ENCODE peak calls at places on chromosomes 6 and 20, in four cellular contexts. A is HepG2, L is GM12878, H is SK-N-SH. R is an unnamed sample.

GRCh38 chr20:54648421-54649142 is 173.2 kb downstream of the DOK5 start:
- DNase-seq in A (no peak), L (no peak), H (no peak), R (no peak)

GRCh38 chr20:35055445-35056276 is 36.9 kb downstream of the TRPC4AP start:
- DNase-seq in A (no peak), L (no peak), H (peak), R (no peak)

GRCh38 chr20:31587545-31588389 is 17.3 kb upstream of the ID1 start:
- DNase-seq in A (no peak), L (no peak), H (peak), R (peak)

GRCh38 chr20:58293453-58293852 is 16.1 kb upstream of the RAB22A start:
- DNase-seq in A (peak), L (no peak), H (peak), R (peak)

GRCh38 chr6:1027795-1028569 is 283.9 kb upstream of the FOXQ1 start:
- DNase-seq in A (no peak), L (no peak), H (no peak), R (no peak)

GRCh38 chr6:39361657-39362486 is 39.4 kb upstream of the KCNK16 start:
- DNase-seq in A (peak), L (no peak), H (peak), R (peak)

GRCh38 chr6:43247115-43247999 is 4.1 kb downstream of the TTBK1 start:
- DNase-seq in A (peak), L (no peak), H (peak), R (peak)

GRCh38 chr6:168956884-168957730 is 296.5 kb downstream of the THBS2 start:
- DNase-seq in A (peak), L (no peak), H (peak), R (peak)

GRCh38 chr6:125197795-125198269 is 44.3 kb downstream of the TPD52L1 start:
- DNase-seq in A (no peak), L (no peak), H (no peak), R (no peak)

GRCh38 chr6:20454201-20454824 is 52.6 kb downstream of the E2F3 start:
- DNase-seq in A (no peak), L (no peak), H (no peak), R (peak)

GRCh38 chr6:167056370-167056769 is 57.2 kb downstream of the CEP43 start:
- DNase-seq in A (no peak), L (peak), H (no peak), R (no peak)
- TF ChIP-seq NFIC in A (no peak), L (no peak), H (no peak), R (no peak)

GRCh38 chr6:165663283-165663735 is 268 bp upstream of the PDE10A start:
- DNase-seq in A (no peak), L (no peak), H (peak), R (no peak)
- TF ChIP-seq NFIC in A (no peak), L (no peak), H (no peak), R (no peak)

GRCh38 chr6:126876446-126876845 is 242.0 kb upstream of the RSPO3 start:
- DNase-seq in A (no peak), L (no peak), H (no peak), R (no peak)
- TF ChIP-seq NFIC in A (no peak), L (no peak), H (no peak), R (no peak)

DNA sequence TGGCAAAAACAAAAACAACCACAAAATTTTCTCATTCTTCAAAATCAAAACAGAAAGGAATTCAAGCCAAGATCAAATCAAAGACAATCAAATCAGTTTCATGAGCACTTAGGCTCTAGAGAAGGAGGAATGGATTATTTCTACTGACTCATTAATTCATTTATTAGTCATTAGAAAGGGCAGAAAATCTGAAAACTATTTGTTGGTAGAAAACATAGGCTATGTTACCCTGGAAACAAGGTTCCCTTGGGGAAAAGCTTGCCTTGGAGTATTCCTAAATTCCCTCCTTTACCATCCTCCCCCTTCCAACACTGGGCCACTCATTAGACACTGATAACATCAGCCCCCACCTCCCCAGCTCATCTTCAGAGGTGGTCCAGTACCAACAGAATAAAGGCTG is 17.5 kb downstream of the KIF16B start:
- DNase-seq in A (no peak), L (no peak), H (no peak), R (no peak)
- TF ChIP-seq NFIC in A (no peak), L (no peak), H (no peak), R (no peak)

GRCh38 chr6:143539106-143539505 is 27.6 kb upstream of the FUCA2 start:
- DNase-seq in A (no peak), L (no peak), H (no peak), R (no peak)

GRCh38 chr6:143538374-143538773 is 26.9 kb upstream of the FUCA2 start:
- DNase-seq in A (no peak), L (no peak), H (no peak), R (no peak)

GRCh38 chr6:143535189-143535614 is 23.7 kb upstream of the FUCA2 start:
- DNase-seq in A (peak), L (no peak), H (no peak), R (no peak)

GRCh38 chr6:143536866-143537691 is 25.6 kb upstream of the FUCA2 start:
- DNase-seq in A (peak), L (no peak), H (peak), R (no peak)

DNA sequence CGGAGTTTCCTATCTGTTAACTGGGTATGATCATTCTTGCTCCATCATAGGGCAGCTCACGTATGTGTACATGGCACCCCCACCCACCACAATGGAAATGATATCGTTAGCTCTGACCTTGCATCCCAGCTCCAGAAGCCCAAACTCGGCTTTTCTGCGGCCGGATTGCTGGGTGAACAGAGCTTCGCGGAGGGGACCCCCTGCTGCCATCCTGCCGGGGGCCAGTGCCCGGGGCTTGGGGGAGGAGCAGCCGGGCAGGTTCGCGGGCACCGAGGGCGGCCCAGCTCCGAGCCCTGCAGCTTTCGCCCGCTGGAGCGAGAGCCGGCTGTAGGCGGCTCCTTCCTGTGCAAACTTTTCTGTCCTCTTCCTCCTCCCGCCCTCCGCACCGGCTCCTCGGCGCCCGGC is 24.9 kb upstream of the FUCA2 start:
- DNase-seq in A (no peak), L (no peak), H (no peak), R (no peak)
- TF ChIP-seq NFIC in A (no peak), L (no peak), H (no peak), R (no peak)

DNA sequence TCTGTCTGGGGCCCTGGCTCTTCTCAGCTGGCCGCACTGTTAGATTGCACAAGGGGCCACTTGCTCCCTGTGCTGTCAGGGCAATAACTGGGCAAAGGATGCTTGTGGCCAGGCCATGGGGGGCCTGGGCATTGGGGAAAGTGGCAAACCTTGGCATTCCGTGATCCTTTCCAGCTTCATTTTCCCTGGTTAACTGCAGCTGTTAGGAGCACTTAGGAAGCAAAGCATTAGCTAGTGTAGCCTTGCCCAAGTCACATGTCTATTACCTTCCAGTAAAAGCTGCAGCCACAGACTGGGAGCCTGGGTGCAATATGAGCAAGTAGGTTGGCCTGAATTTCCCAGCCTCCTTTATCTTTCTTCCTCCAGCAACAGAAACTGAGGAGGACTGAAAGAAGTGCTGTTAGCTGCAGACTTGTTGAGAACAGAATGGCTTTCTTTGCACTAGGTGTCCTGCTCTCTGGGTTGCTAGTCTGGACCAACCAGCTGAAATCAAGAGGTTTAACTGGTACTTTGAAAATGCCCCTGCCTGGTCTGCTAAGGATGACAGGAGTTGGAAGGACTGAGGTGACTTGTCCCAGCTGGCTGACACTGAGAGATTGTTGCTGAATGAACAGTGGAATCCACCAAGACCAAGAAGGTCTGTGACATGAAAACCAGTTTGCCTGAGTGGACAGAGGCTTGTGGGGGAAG is 312.3 kb upstream of the SUPT3H start:
- DNase-seq in A (no peak), L (no peak), H (no peak), R (no peak)
- TF ChIP-seq NFIC in A (no peak), L (no peak), H (no peak), R (no peak)

GRCh38 chr6:31663961-31664789 is 622 bp downstream of the GPANK1 start:
- DNase-seq in A (no peak), L (no peak), H (no peak), R (peak)
- TF ChIP-seq NFIC in A (no peak), L (no peak), H (no peak), R (no peak)

GRCh38 chr6:146595981-146596731 is 2.6 kb upstream of the ADGB start:
- DNase-seq in A (no peak), L (no peak), H (no peak), R (no peak)

GRCh38 chr6:146601352-146601751 is 2.6 kb downstream of the ADGB start:
- DNase-seq in A (no peak), L (no peak), H (no peak), R (no peak)

GRCh38 chr6:146594495-146594894 is 4.3 kb upstream of the ADGB start:
- DNase-seq in A (no peak), L (no peak), H (no peak), R (no peak)

GRCh38 chr6:146602526-146602925 is 3.8 kb downstream of the ADGB start:
- DNase-seq in A (no peak), L (no peak), H (no peak), R (no peak)

DNA sequence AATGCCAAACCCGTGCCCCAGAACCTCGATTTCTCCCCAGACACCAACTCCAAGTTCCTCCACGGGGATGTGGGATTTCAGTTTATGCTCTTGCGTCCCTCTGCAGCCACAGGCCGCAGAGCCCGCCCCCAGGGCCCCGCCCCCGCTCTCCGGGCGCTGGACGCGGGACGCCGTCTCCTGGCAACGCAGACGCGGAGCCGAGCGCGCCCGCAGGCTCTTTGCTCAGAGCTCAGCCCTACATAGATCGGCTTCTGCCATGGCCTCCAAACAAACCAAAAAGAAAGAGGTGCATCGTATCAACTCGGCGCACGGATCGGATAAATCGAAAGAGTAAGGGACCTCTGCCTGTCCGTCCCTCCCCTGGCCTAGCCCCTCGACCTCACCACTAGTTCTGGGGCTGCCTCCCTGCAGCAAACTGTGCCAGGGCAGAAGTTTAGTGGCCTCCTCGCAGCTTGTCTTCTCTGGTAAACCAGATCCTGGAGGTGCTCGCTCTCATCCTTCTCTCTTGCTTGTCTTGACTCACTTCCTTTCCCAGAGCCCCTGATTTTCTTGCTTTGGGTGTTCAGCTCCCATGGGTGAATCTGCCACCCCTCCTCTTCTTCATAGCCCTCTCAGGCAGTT is at the start of gene ADGB:
- DNase-seq in A (peak), L (no peak), H (peak), R (peak)
- TF ChIP-seq NFIC in A (no peak), L (no peak), H (no peak), R (no peak)

DNA sequence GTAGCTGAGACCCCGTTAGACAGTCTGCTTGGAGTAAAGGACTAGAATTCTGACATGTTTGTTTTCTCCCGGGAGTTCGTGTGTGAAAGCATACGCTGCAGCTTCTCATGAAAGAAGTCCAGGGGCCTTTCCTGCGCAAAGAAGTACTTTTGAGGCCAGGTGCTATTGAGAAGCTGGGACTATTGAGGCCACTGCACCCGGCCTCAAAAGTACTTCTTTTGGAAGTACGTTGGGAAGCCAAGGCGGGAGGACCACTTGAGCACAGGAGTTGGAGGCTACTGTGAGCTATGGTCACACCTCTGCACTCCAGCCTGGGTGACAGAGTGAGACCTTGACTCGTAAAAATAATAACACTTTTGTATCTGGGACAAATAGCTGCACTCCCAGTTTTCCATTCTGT is 12.5 kb downstream of the STK35 start:
- DNase-seq in A (no peak), L (no peak), H (no peak), R (no peak)
- TF ChIP-seq NFIC in A (no peak), L (no peak), H (no peak), R (no peak)